ENCODE peak calls at places on chromosomes 11 and 22, in ten cellular contexts. X is cardiac muscle cell, K is ovary, H is left ventricle myocardium inferior, J is endothelial cell of umbilical vein, I is thoracic aorta, G is A549, Q is astrocyte of the cerebellum, M is body of pancreas, C is neural progenitor cell. Y is an unnamed sample.

GRCh38 chr22:26672060-26672471 is 14.7 kb downstream of the MIAT start:
- DNase-seq in K (peak), M (no peak), C (no peak), J (no peak), G (no peak), Q (no peak), X (no peak), I (no peak), H (no peak), Y (no peak)

GRCh38 chr11:101441747-101442146 is 142.1 kb downstream of the TRPC6 start:
- DNase-seq in M (peak), Q (no peak), H (peak), G (no peak), C (no peak), J (no peak), K (no peak), X (no peak), I (peak), Y (no peak)

GRCh38 chr22:19057999-19058491 is 64.2 kb downstream of the DGCR2 start:
- DNase-seq in M (no peak), C (no peak), Q (no peak), H (no peak), J (no peak), X (no peak), K (no peak), I (no peak), G (no peak), Y (no peak)

GRCh38 chr11:33329705-33330329 is 72.6 kb downstream of the HIPK3 start:
- DNase-seq in K (no peak), M (peak), C (peak), H (no peak), G (peak), Q (peak), X (peak), I (no peak), J (peak), Y (no peak)

GRCh38 chr11:7905961-7906429 is 25.1 kb downstream of the OR10A6 start:
- DNase-seq in X (no peak), Q (no peak), I (no peak), J (no peak), M (no peak), C (peak), H (no peak), G (no peak), K (no peak), Y (no peak)

GRCh38 chr11:73862971-73863370 is 13.7 kb downstream of the COA4 start:
- DNase-seq in G (no peak), C (no peak), M (no peak), J (no peak), K (no peak), H (no peak), Q (no peak), X (no peak), I (no peak), Y (no peak)

GRCh38 chr11:34214961-34215805 is 109.8 kb downstream of the NAT10 start:
- DNase-seq in G (peak), M (no peak), X (no peak), J (no peak), I (no peak), K (no peak), H (no peak), Q (no peak), C (no peak), Y (no peak)

GRCh38 chr11:102564110-102564509 is 33.6 kb upstream of the MMP7 start:
- DNase-seq in I (no peak), X (no peak), H (no peak), G (peak), K (no peak), C (no peak), Q (no peak), J (peak), M (no peak), Y (no peak)

GRCh38 chr11:134584706-134585445 is 172.8 kb upstream of the B3GAT1 start:
- DNase-seq in H (no peak), Q (no peak), J (no peak), G (no peak), C (no peak), K (no peak), M (peak), X (no peak), I (no peak), Y (peak)

GRCh38 chr22:27420186-27420816 is 381.3 kb downstream of the MN1 start:
- DNase-seq in J (no peak), Q (no peak), C (no peak), K (no peak), G (no peak), I (no peak), X (no peak), H (peak), M (no peak), Y (no peak)

GRCh38 chr11:122784325-122785155 is 53.8 kb upstream of the CRTAM start:
- DNase-seq in H (no peak), J (peak), M (peak), C (no peak), Q (peak), K (peak), G (no peak), X (peak), I (peak), Y (no peak)

GRCh38 chr11:102582140-102582539 is 43.0 kb downstream of the MMP20 start:
- DNase-seq in I (no peak), M (no peak), G (no peak), H (no peak), X (no peak), Q (no peak), J (no peak), C (no peak), K (no peak), Y (no peak)

GRCh38 chr22:21948824-21949568 is 3.7 kb downstream of the PPM1F start:
- DNase-seq in J (peak), I (no peak), C (no peak), G (no peak), M (no peak), H (no peak), X (no peak), Q (no peak), K (no peak), Y (no peak)

GRCh38 chr11:763073-763463 is 14.2 kb downstream of the GATD1 start:
- DNase-seq in I (no peak), H (no peak), G (no peak), K (no peak), C (no peak), Q (no peak), J (no peak), X (no peak), M (no peak), Y (no peak)

GRCh38 chr11:126419801-126420729 is 64.6 kb downstream of the ST3GAL4 start:
- DNase-seq in M (no peak), C (no peak), I (no peak), K (no peak), Q (no peak), J (peak), X (no peak), G (no peak), H (no peak), Y (no peak)

GRCh38 chr11:2988361-2988762 is 3.8 kb downstream of the NAP1L4 start:
- DNase-seq in C (no peak), G (no peak), H (no peak), X (no peak), J (peak), I (no peak), M (no peak), K (no peak), Q (no peak), Y (no peak)
- H3K4me3 ChIP-seq in C (no peak), G (peak), H (peak), X (no peak), J (peak), I (peak), M (no peak), K (no peak), Q (peak), Y (no peak)

DNA sequence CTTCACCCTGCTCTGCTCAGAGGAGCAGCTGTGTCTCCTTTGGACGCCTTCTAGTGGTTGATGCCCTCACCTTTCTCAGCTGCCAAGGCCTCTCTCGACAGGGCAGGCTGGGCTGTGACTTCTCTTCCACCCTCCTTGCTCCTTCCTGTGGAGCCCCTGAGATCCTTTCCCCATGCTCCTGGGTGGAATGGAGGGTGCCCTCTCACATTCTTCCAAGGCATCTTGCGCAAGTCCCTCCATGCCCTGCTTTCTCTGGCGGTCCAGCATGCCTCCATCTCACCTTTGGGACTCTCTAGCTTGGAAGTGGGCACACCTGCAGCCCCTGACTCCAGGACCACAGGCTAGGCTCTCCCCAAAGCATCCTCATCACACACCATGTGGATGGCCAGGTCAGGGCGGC is 68.9 kb downstream of the BMAL1 start:
- DNase-seq in Q (no peak), G (no peak), I (no peak), J (no peak), M (no peak), C (no peak), K (no peak), H (no peak), X (no peak), Y (no peak)
- TF ChIP-seq CTCF in Q (no peak), G (no peak), I (no peak), J (no peak), M (no peak), C (no peak), K (no peak), H (no peak), X (no peak), Y (no peak)

GRCh38 chr22:17093081-17093480 is 8.3 kb downstream of the IL17RA start:
- DNase-seq in M (no peak), C (no peak), J (no peak), X (no peak), G (no peak), I (no peak), K (no peak), H (no peak), Q (no peak), Y (no peak)
- H3K4me3 ChIP-seq in M (no peak), C (no peak), J (no peak), X (no peak), G (no peak), I (no peak), K (no peak), H (no peak), Q (no peak), Y (no peak)

DNA sequence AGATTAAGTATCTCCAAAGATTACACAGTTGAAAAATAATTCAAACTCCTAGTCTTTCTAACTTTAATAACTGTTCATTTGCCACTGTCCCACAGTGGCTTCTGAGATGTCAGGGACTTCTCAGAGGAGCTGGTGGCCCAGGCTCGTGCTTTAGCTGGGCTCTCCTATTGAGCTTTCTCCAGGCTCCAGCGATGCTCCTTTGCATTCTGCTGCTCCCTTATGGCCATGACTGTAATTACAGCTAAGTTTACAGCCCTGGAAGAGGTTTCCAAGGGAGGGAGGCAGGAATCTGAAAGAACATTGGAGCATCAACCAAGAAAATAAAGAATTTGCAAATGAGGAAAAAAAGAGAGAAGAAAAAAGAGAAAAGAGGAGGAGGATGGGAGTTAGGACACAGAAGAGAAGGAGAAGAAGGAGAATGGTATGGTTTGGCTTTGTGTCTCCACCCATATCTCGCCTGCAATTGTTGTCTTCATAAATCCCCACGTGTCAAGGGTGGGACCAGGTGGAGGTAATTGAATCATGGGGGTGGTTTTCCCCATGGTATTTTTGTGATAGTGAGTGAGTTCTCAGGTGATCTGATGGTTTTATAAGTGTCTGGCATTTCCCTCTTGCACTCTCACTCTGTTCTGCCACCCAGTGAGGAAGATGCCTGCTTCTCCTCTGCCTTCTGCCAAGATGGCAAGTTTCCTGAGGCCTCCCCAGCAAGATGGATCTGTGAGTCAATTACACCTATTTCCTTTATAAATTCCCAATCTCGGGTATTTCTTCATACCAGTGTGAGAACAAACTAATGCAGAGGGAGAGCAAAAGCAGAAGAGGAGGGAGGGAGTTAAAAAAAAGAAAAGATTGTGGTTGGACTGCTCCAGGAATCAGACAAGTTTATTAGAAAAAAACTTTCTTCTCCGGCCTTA is 857.0 kb downstream of the KCNA4 start:
- DNase-seq in I (no peak), C (peak), H (no peak), J (peak), K (no peak), M (peak), X (peak), G (peak), Q (peak), Y (no peak)
- TF ChIP-seq CTCF in I (peak), C (peak), H (peak), J (peak), K (no peak), M (peak), X (peak), G (peak), Q (peak), Y (no peak)

DNA sequence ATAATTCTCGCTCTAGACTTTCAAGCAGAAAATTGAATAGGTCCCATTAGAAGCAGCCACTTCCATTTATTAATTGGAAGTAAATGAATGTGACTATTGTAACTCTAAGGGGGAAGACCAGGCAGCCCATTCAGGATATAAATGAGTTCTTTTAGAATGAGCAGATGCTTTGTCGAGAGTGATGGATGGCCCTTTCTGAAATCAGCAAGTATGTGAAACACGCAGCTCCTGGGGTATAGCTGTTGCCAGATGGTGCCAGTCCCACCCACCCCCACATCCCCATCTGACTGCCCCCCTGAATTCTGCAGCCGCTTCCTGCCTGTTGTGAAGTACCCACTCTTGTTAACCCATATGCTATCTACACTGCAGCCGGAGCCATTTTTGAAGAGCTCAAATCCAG is 3.7 kb downstream of the SLC15A3 start:
- DNase-seq in Q (no peak), I (no peak), M (no peak), H (no peak), K (no peak), G (no peak), X (no peak), C (no peak), J (no peak), Y (no peak)
- H3K4me3 ChIP-seq in Q (no peak), I (no peak), M (no peak), H (no peak), K (no peak), G (no peak), X (no peak), C (no peak), J (no peak), Y (no peak)

GRCh38 chr11:116458546-116458945 is 314.2 kb downstream of the BUD13 start:
- DNase-seq in C (no peak), I (no peak), H (no peak), K (no peak), X (no peak), J (no peak), Q (no peak), G (no peak), M (no peak), Y (no peak)

GRCh38 chr11:116460156-116460965 is 312.4 kb downstream of the BUD13 start:
- DNase-seq in M (no peak), X (no peak), J (no peak), K (no peak), Q (no peak), H (no peak), I (no peak), G (no peak), C (no peak), Y (no peak)

GRCh38 chr11:116459644-116460043 is 313.1 kb downstream of the BUD13 start:
- DNase-seq in M (no peak), X (no peak), H (no peak), C (no peak), G (no peak), Q (no peak), I (no peak), K (no peak), J (no peak), Y (no peak)

GRCh38 chr11:116459233-116459632 is 313.6 kb downstream of the BUD13 start:
- DNase-seq in K (peak), H (no peak), Q (no peak), M (no peak), I (no peak), J (no peak), X (peak), G (no peak), C (no peak), Y (no peak)

DNA sequence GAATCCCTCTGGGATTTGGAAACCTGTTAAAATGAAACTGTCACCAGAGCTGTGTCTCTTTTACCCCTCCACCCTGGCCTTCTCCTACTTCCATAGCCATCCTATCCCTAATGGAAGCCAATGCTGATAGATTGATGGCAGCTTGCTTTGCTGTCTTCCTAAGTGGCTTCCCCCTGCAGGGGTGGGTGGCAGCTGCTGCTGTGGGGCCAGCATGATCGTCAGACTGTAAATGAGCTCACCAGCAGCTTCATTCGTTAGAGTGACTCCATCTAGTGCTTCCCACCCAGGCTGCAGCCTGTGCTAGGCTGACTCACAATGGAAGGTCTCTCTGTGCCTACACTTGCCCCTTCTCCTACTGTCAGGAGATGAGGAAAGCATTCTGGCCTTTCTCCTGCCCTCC is 311.0 kb downstream of the BUD13 start:
- DNase-seq in K (no peak), Q (no peak), I (no peak), J (no peak), G (no peak), H (no peak), M (no peak), X (no peak), C (peak), Y (no peak)
- TF ChIP-seq CTCF in K (no peak), Q (no peak), I (no peak), J (no peak), G (no peak), H (no peak), M (no peak), X (no peak), C (no peak), Y (no peak)

DNA sequence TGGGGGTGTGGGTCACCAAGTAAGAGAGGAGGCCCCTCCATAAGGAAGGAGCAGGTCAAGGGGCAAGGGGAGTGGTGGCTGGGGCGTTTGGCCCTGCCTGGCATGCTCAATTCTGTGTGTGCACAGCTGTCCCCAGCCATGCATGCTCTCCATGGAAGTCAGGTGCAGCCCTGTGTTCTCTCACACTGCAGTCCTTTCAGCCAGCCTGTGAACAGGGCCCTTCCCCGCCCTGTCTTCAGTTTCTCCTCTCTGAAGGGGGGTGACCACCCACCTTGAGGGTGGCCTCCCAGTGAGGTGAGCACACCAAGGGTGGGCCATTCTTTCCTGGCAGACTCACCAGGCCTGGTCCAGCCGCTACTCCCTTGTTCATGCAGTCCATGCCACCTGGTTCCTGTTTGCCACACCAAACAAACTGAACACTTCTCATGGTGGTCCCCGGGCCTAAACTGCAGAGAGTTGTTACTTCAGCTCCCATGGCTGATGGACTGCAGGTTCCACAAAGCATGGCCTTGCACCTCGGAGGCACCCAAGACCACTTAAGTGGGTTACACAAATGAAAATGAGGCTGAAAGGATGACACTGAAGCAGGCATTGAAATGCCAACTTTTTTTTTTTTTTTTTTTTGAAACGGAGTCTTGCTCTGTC is 1.7 kb upstream of the CHCHD10 start:
- DNase-seq in I (no peak), G (no peak), M (no peak), X (no peak), J (no peak), K (peak), H (no peak), C (no peak), Q (no peak), Y (no peak)
- H3K4me3 ChIP-seq in I (no peak), G (no peak), M (no peak), X (no peak), J (no peak), K (no peak), H (no peak), C (no peak), Q (no peak), Y (no peak)

DNA sequence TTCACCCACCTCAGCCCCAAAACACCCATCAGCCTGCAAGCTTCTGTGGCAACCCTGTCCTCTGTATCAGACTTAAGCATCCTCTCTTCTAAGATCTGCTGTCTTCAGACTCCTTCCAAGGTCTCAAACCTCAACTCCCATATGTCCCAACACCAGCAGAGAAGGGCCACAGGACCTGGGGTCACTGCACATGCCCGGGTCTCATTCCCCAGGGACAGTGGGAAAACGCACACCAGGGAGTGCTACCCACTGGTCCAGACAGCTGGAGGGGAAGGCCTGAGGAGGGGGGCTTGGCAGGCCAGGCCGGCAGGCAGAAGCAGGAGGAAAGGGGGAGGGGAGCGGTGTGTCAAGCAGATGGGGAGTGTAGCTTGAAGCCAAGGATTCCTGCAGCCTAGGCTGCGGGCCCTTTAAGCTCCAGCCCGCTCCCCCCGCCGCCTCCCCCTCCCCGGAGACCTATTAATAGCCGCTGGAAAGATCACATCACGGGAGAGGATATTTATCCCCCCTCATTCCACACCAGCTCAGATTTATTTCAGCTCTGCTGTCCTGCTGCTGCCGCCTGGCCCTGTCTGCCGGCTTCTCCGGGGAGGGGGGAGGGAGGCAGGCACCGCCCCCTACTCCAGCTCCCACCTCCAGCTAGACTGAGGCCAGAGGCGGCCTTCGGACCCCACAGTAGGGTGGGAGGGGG is 16.7 kb downstream of the BCL9L start:
- DNase-seq in C (peak), G (peak), Q (peak), M (peak), I (no peak), H (peak), X (peak), J (peak), K (peak), Y (no peak)
- TF ChIP-seq CTCF in C (no peak), G (no peak), Q (no peak), M (no peak), I (no peak), H (no peak), X (no peak), J (no peak), K (no peak), Y (no peak)